ENCODE peak calls at places on chromosomes 6 and 20, in seven cellular contexts. W is breast epithelium, P is transverse colon, K is endothelial cell of umbilical vein, V is upper lobe of left lung, S is spleen, B is HepG2. A is an unnamed sample.

GRCh38 chr6:36838896-36839818 is at the start of gene CPNE5:
- DNase-seq in W (no peak), P (no peak), K (no peak), V (no peak), S (no peak), B (no peak), A (no peak)

GRCh38 chr6:41644297-41644879 is 6.1 kb downstream of the MDFI start:
- DNase-seq in W (no peak), P (no peak), K (no peak), V (no peak), S (peak; percentile 67), B (peak; percentile 43), A (no peak)

GRCh38 chr6:14601490-14601889 is 483.9 kb downstream of the CD83 start:
- DNase-seq in W (no peak), P (no peak), K (no peak), V (no peak), S (no peak), B (peak; percentile 55), A (no peak)

GRCh38 chr20:6164421-6165341 is 41.9 kb upstream of the FERMT1 start:
- DNase-seq in W (no peak), P (no peak), K (no peak), V (peak; percentile 54), S (no peak), B (no peak), A (peak; percentile 86)

GRCh38 chr6:3801960-3802359 is 47.2 kb upstream of the FAM50B start:
- DNase-seq in W (no peak), P (no peak), K (no peak), V (no peak), S (no peak), B (no peak), A (no peak)

GRCh38 chr20:33401922-33402369 is 627 bp upstream of the CDK5RAP1 start:
- DNase-seq in W (no peak), P (no peak), K (no peak), V (no peak), S (no peak), B (no peak), A (no peak)

GRCh38 chr6:149054559-149055194 is 262.8 kb upstream of the TAB2 start:
- DNase-seq in W (no peak), P (no peak), K (no peak), V (no peak), S (no peak), B (no peak), A (peak; percentile 42)

GRCh38 chr6:105711216-105711615 is 308.3 kb upstream of the PREP start:
- DNase-seq in W (no peak), P (no peak), K (no peak), V (no peak), S (no peak), B (no peak), A (no peak)

GRCh38 chr6:42407379-42407778 is 44.3 kb downstream of the TRERF1 start:
- DNase-seq in W (no peak), P (no peak), K (no peak), V (peak; percentile 29), S (no peak), B (no peak), A (no peak)

GRCh38 chr6:158213925-158214674 is 46.0 kb downstream of the GTF2H5 start:
- DNase-seq in W (no peak), P (peak; percentile 70), K (peak; percentile 80), V (peak; percentile 70), S (peak; percentile 83), B (peak; percentile 84), A (no peak)

GRCh38 chr20:53755733-53756523 is 162.3 kb upstream of the ZNF217 start:
- DNase-seq in W (no peak), P (no peak), K (no peak), V (no peak), S (no peak), B (no peak), A (no peak)

GRCh38 chr6:158170656-158171081 is 2.5 kb downstream of the GTF2H5 start:
- DNase-seq in W (peak; percentile 69), P (no peak), K (peak; percentile 45), V (no peak), S (no peak), B (peak; percentile 78), A (no peak)

GRCh38 chr6:89144358-89145041 is 1.4 kb upstream of the PM20D2 start:
- DNase-seq in W (no peak), P (no peak), K (no peak), V (no peak), S (no peak), B (no peak), A (no peak)

GRCh38 chr6:29763491-29764289 is 40.5 kb downstream of the HLA-F start:
- DNase-seq in W (no peak), P (no peak), K (peak; percentile 95), V (no peak), S (no peak), B (no peak), A (no peak)

GRCh38 chr20:47013606-47014005 is 119.0 kb downstream of the EYA2 start:
- DNase-seq in W (no peak), P (no peak), K (no peak), V (no peak), S (peak; percentile 6), B (no peak), A (no peak)

GRCh38 chr6:25173951-25174474 is 105.2 kb upstream of the CARMIL1 start:
- DNase-seq in W (no peak), P (no peak), K (peak; percentile 93), V (peak; percentile 65), S (no peak), B (peak; percentile 60), A (no peak)

GRCh38 chr20:62243106-62243505 is 4.8 kb downstream of the OSBPL2 start:
- DNase-seq in W (no peak), P (no peak), K (no peak), V (no peak), S (no peak), B (no peak), A (no peak)

GRCh38 chr20:58692579-58693225 is at the start of gene NPEPL1:
- DNase-seq in W (no peak), P (peak; percentile 79), K (peak; percentile 45), V (peak; percentile 81), S (peak; percentile 95), B (no peak), A (no peak)

GRCh38 chr6:158039571-158040050 is 57.9 kb downstream of the SYNJ2 start:
- DNase-seq in W (no peak), P (no peak), K (no peak), V (no peak), S (peak; percentile 66), B (peak; percentile 61), A (no peak)

GRCh38 chr6:1838604-1839003 is 228.9 kb downstream of the FOXC1 start:
- DNase-seq in W (no peak), P (no peak), K (peak; percentile 52), V (no peak), S (no peak), B (no peak), A (no peak)

GRCh38 chr6:139765825-139766285 is 391.4 kb upstream of the CITED2 start:
- DNase-seq in W (no peak), P (no peak), K (peak; percentile 86), V (no peak), S (no peak), B (peak; percentile 70), A (no peak)

GRCh38 chr6:169867751-169868191 is 116.3 kb downstream of the ERMARD start:
- DNase-seq in W (no peak), P (no peak), K (no peak), V (no peak), S (peak; percentile 51), B (no peak), A (no peak)

GRCh38 chr6:80449756-80450155 is 343.3 kb downstream of the BCKDHB start:
- DNase-seq in W (no peak), P (no peak), K (peak; percentile 64), V (no peak), S (no peak), B (no peak), A (no peak)

GRCh38 chr20:35680464-35681183 is 15.9 kb upstream of the CPNE1 start:
- DNase-seq in W (no peak), P (no peak), K (no peak), V (no peak), S (no peak), B (no peak), A (no peak)

GRCh38 chr6:18183736-18184135 is 28.5 kb downstream of the KDM1B start:
- DNase-seq in W (no peak), P (no peak), K (no peak), V (no peak), S (no peak), B (no peak), A (no peak)

GRCh38 chr6:38755207-38755606 is 40.1 kb downstream of the DNAH8 start:
- DNase-seq in W (no peak), P (no peak), K (no peak), V (no peak), S (no peak), B (no peak), A (no peak)
- TF ChIP-seq POLR2AphosphoS5 in W (no peak), P (no peak), K (no peak), V (no peak), S (no peak), B (no peak), A (no peak)

GRCh38 chr6:118892248-118893094 is 1.5 kb upstream of the ASF1A start:
- DNase-seq in W (no peak), P (no peak), K (peak; percentile 52), V (no peak), S (no peak), B (no peak), A (no peak)
- H3K4me1 ChIP-seq in W (peaks cover 20% of the 10 kb centered on the region), P (peaks cover 22% of the 10 kb centered on the region), K (peaks cover 18% of the 10 kb centered on the region), V (peaks cover 39% of the 10 kb centered on the region), S (peaks cover 68% of the 10 kb centered on the region), B (peaks cover 31% of the 10 kb centered on the region), A (peaks cover 25% of the 10 kb centered on the region)

DNA sequence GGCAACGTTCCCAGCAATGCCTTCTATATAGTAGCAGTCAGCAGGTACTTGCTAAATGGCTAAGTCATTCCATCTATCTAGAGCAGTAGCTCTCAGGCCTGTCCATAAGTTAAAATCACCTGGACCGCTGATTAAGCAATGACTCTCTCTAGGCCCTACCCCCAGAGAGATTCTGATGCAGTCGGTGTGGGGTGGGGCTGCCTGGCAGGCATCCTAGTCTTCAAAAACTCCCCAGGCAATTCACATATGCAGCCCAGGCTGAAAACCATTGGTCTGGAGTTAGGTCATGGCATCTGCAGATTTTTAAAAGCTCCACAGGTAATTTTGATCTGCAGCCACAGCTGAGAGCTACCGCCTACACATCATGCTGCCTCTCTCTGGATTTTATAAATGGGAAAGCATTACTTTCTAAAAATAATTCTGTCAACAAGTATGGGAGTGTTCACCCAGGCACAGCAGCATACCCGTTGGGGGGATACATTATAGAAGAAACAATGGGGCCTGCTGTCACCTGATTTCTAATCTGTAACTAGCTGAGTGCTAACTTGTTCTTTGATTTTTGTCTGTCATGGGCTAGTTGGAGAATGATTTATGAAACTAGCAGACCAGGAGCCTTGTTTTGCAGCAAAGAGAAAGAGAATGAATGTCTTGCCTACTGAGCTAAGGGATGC is 44.1 kb upstream of the ATXN1 start:
- DNase-seq in W (no peak), P (no peak), K (no peak), V (no peak), S (no peak), B (peak; percentile 23), A (no peak)
- H3K27ac ChIP-seq in W (no peak overlapping the region), P (no peak overlapping the region), K (no peak overlapping the region), V (no peak overlapping the region), S (no peak overlapping the region), B (no peak overlapping the region), A (peak overlapping the region; percentile 8)

DNA sequence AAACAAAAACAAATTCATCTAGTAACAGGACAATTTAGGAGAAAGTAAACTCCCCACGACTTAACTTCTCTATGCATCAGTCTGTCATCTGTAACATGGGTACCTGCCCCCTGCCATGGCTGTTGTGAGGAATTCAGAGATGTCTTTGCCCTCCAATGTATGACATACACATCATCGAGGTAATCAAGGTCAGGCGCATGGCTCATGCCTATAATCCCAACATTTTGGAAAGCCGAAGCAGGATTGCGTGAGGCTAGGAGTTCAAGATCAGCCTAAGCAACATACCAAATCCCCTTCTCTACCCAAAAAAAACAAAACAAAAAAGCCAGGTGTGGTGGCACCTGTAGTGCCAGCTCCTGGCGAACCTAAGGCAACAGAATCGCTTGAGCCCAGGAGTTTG is 9.0 kb downstream of the EEF1A1 start:
- DNase-seq in W (no peak), P (no peak), K (peak; percentile 7), V (no peak), S (no peak), B (no peak), A (no peak)
- TF ChIP-seq POLR2AphosphoS5 in W (no peak), P (no peak), K (no peak), V (no peak), S (peak; percentile 18), B (no peak), A (no peak)